ENCODE peak calls at places on chromosome 7, in five cellular contexts. D is SJSA1, P is adipocyte, Q is endothelial cell of umbilical vein, G is mesenchymal stem cell. X is an unnamed sample. For H3K4me1, the result is how much of the 10 kb centered on the place peaks cover.

GRCh38 chr7:151825711-151826110 is 51.2 kb downstream of the PRKAG2 start:
- DNase-seq in Q (no peak), G (no peak), D (no peak), P (no peak), X (no peak)

GRCh38 chr7:4681922-4682620 is at the start of gene FOXK1:
- DNase-seq in G (peak), D (no peak), Q (peak), P (peak), X (peak)

GRCh38 chr7:5627745-5628547 is 153.5 kb downstream of the RNF216 start:
- DNase-seq in P (no peak), G (no peak), Q (no peak), D (no peak), X (no peak)

GRCh38 chr7:127940365-127941160 is 90.7 kb downstream of the LRRC4 start:
- DNase-seq in Q (no peak), D (no peak), P (no peak), G (no peak), X (peak)

GRCh38 chr7:143279186-143280098 is 5.3 kb upstream of the TMEM139 start:
- DNase-seq in Q (peak), P (peak), G (peak), D (peak), X (peak)

GRCh38 chr7:66377045-66377444 is 171.9 kb downstream of the TPST1 start:
- DNase-seq in G (no peak), Q (no peak), D (no peak), P (no peak), X (no peak)

GRCh38 chr7:51376420-51377092 is 59.9 kb upstream of the COBL start:
- DNase-seq in Q (no peak), D (no peak), G (peak), P (no peak), X (peak)

GRCh38 chr7:74573499-74573898 is 84.0 kb upstream of the GTF2I start:
- DNase-seq in D (no peak), P (no peak), Q (no peak), G (no peak), X (no peak)

GRCh38 chr7:68009716-68010115 is 1013.1 kb downstream of the TYW1 start:
- DNase-seq in D (no peak), P (no peak), Q (no peak), G (no peak), X (no peak)

GRCh38 chr7:20647908-20648776 is 32.7 kb downstream of the ABCB5 start:
- DNase-seq in D (no peak), P (no peak), G (peak), Q (peak), X (peak)

GRCh38 chr7:81767883-81768282 is 2.0 kb downstream of the HGF start:
- DNase-seq in D (no peak), Q (no peak), P (peak), G (no peak), X (peak)

GRCh38 chr7:107076781-107077698 is 32.5 kb downstream of the PRKAR2B start:
- DNase-seq in G (peak), D (no peak), Q (peak), P (no peak), X (no peak)

GRCh38 chr7:115689941-115690340 is 340.6 kb downstream of the TFEC start:
- DNase-seq in D (no peak), P (peak), Q (no peak), G (no peak), X (no peak)

GRCh38 chr7:43076189-43076605 is 36.2 kb upstream of the HECW1 start:
- DNase-seq in Q (no peak), P (no peak), G (peak), D (no peak), X (peak)

GRCh38 chr7:72785166-72785955 is 42.6 kb downstream of the TYW1B start:
- DNase-seq in G (peak), P (peak), Q (no peak), D (no peak), X (peak)

GRCh38 chr7:105734233-105734632 is 142.2 kb downstream of the ATXN7L1 start:
- DNase-seq in G (peak), P (peak), Q (no peak), D (no peak), X (no peak)

GRCh38 chr7:120833551-120833950 is 24.4 kb downstream of the TSPAN12 start:
- DNase-seq in P (no peak), G (peak), D (no peak), Q (no peak), X (no peak)

GRCh38 chr7:155590215-155591023 is 44.1 kb upstream of the CNPY1 start:
- DNase-seq in Q (no peak), P (no peak), G (peak), D (no peak), X (peak)

GRCh38 chr7:77935652-77936348 is 137.2 kb downstream of the PHTF2 start:
- DNase-seq in D (no peak), G (no peak), P (peak), Q (peak), X (peak)

GRCh38 chr7:56079450-56080185 is 13.1 kb downstream of the PHKG1 start:
- DNase-seq in Q (peak), P (peak), G (no peak), D (peak), X (peak)

GRCh38 chr7:50856821-50857220 is 74.1 kb upstream of the GRB10 start:
- DNase-seq in G (no peak), Q (no peak), P (no peak), D (no peak), X (peak)

GRCh38 chr7:142855756-142856564 is 1.1 kb downstream of the EPHB6 start:
- DNase-seq in D (no peak), Q (no peak), P (peak), G (no peak), X (peak)

GRCh38 chr7:91330378-91331295 is 66.4 kb downstream of the FZD1 start:
- DNase-seq in G (no peak), D (no peak), Q (no peak), P (no peak), X (peak)

GRCh38 chr7:101950450-101951119 is 133.2 kb downstream of the CUX1 start:
- DNase-seq in P (peak), G (peak), D (no peak), Q (peak), X (peak)

GRCh38 chr7:1269336-1269890 is 36.7 kb downstream of the UNCX start:
- DNase-seq in D (no peak), Q (no peak), P (no peak), G (no peak), X (no peak)

GRCh38 chr7:150317748-150318444 is 5.3 kb upstream of the LRRC61 start:
- DNase-seq in Q (peak), P (no peak), D (peak), G (peak), X (peak)

GRCh38 chr7:134548877-134549276 is at the start of gene AKR1B15:
- DNase-seq in Q (no peak), G (peak), D (no peak), P (no peak), X (peak)

GRCh38 chr7:96621932-96622331 is 87.7 kb downstream of the SEM1 start:
- DNase-seq in P (no peak), D (no peak), G (no peak), Q (no peak), X (no peak)

GRCh38 chr7:2863461-2864066 is 19.5 kb upstream of the GNA12 start:
- DNase-seq in P (peak), Q (peak), D (peak), G (peak), X (peak)

GRCh38 chr7:116968626-116969025 is 15.3 kb downstream of the ST7 start:
- DNase-seq in D (no peak), Q (no peak), G (no peak), P (no peak), X (no peak)

GRCh38 chr7:66542528-66543373 is 85.9 kb upstream of the KCTD7 start:
- DNase-seq in G (peak), D (no peak), P (peak), Q (no peak), X (peak)

GRCh38 chr7:132255084-132255483 is 321.2 kb downstream of the PLXNA4 start:
- DNase-seq in P (no peak), G (no peak), D (no peak), Q (no peak), X (no peak)

GRCh38 chr7:80622531-80622930 is 15.9 kb upstream of the CD36 start:
- DNase-seq in Q (peak), P (peak), D (peak), G (peak), X (peak)

GRCh38 chr7:140639366-140640053 is 1.1 kb downstream of the DENND2A start:
- DNase-seq in G (peak), Q (no peak), D (peak), P (peak), X (peak)

GRCh38 chr7:159026271-159027047 is 118.2 kb downstream of the VIPR2 start:
- DNase-seq in Q (no peak), D (no peak), G (no peak), P (no peak), X (no peak)

GRCh38 chr7:120684463-120684862 is 173.5 kb downstream of the TSPAN12 start:
- DNase-seq in Q (no peak), P (no peak), D (no peak), G (no peak), X (no peak)

GRCh38 chr7:158268851-158269535 is 318.6 kb downstream of the PTPRN2 start:
- DNase-seq in Q (no peak), P (no peak), D (no peak), G (no peak), X (no peak)

GRCh38 chr7:159030490-159031134 is 114.1 kb downstream of the VIPR2 start:
- DNase-seq in D (peak), Q (peak), P (no peak), G (peak), X (peak)

DNA sequence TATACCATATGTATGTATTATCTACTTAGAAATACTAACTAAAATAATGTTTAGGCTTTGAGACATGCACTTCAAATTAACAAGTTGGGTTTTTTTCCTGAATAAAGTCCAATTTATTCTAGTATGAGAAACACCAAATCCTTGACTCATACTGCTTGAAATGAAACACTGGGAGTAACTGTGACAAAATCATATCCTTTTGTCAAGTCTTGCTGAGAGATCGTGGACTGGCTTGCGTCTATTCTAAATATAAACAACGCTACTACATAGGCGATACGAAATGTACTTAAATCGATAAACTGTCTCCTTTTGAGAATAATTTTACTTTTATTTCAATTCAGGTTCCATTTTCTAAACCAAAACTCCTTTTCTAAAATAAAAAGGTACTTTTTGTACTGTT is 16.3 kb downstream of the SMURF1 start:
- DNase-seq in D (no peak), Q (no peak), G (no peak), P (peak), X (peak)
- H3K4me1 ChIP-seq in D (under half), Q (under half), G (under half), P (half or more), X (half or more)

GRCh38 chr7:52775881-52776280 is 259.6 kb upstream of the POM121L12 start:
- DNase-seq in G (no peak), P (no peak), Q (peak), D (no peak), X (no peak)

GRCh38 chr7:52771177-52771576 is 264.3 kb upstream of the POM121L12 start:
- DNase-seq in P (no peak), G (no peak), Q (no peak), D (no peak), X (no peak)
- H3K4me1 ChIP-seq in P (under half), G (under half), Q (under half), D (under half), X (under half)

DNA sequence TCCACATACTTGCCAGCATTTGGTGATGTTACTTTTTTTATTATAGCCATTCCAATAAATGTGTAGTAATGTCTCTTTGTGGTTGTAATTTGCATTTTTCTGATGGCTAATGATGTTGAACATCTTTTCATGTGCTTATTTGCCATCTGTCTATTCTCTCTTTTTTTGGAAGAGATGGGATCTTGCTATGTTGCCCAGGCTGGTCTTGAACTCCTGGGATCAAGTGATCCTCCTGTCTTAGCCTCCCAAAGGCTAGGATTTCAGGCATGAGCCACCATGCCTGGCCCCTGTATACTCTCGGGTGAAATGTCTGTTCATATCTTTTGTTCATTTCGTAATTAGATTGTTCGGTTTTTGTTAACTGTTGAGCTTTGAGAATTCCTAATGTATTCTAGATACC is 3.4 kb downstream of the OGDH start:
- DNase-seq in D (no peak), P (no peak), G (no peak), Q (no peak), X (no peak)
- H3K4me1 ChIP-seq in D (under half), P (under half), G (under half), Q (under half), X (under half)

GRCh38 chr7:64555046-64555445 is 7.8 kb downstream of the ZNF680 start:
- DNase-seq in Q (no peak), P (peak), G (no peak), D (no peak), X (no peak)

GRCh38 chr7:64551375-64552142 is 11.3 kb downstream of the ZNF680 start:
- DNase-seq in D (no peak), P (peak), G (no peak), Q (no peak), X (no peak)
- H3K4me1 ChIP-seq in D (under half), P (under half), G (under half), Q (under half), X (under half)

GRCh38 chr7:131031100-131031868 is 296.4 kb upstream of the MKLN1 start:
- DNase-seq in G (no peak), P (no peak), D (no peak), Q (no peak), X (no peak)
- H3K4me1 ChIP-seq in G (under half), P (under half), D (under half), Q (under half), X (under half)

DNA sequence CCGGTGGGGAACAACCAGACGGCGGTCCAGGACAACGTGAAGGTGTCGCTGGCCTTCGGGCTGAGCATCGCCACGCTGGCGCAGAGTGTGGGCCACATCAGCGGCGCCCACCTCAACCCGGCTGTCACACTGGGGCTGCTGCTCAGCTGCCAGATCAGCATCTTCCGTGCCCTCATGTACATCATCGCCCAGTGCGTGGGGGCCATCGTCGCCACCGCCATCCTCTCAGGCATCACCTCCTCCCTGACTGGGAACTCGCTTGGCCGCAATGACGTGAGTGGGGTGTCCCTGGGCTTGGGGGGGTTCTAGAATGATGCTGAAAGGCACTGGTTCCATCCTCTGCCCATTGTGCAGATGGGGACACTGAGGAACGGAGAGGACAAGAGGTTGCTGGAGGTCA is 368 bp downstream of the AQP1 start:
- DNase-seq in D (no peak), G (no peak), Q (no peak), P (no peak), X (no peak)
- H3K4me1 ChIP-seq in D (under half), G (half or more), Q (under half), P (under half), X (under half)

DNA sequence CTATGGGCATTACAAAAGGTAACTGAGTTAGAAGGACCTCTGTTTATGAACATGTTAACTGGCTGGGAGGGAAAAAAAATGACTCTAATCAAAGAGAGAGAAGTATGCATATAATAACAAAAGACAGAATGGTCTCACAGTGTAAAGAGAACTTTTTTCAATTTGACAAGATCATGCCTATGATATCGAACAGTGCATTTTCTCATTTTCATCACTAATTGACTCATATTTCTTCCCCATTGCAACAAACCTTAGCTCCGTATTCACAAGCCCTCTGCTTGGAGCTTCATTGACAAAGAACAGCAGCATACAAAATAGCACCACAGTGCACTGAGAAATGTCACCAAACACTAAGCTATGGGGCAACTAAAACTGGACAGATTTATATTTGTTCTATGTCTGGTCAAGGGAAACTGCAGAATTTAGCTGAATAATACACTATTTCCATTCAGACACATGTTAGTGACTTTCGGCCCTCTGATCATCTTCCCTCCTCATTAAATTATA is 45.5 kb downstream of the SMURF1 start:
- DNase-seq in Q (no peak), G (no peak), P (no peak), D (no peak), X (peak)
- H3K4me1 ChIP-seq in Q (under half), G (under half), P (half or more), D (under half), X (under half)

X was measured in GM23248.